ENCODE peak calls at places on chromosomes 6 and 20, in four cellular contexts. T is mesendoderm, O is IMR-90, P is H9. F is an unnamed sample.

GRCh38 chr20:20454850-20455627 is 87.1 kb downstream of the INSM1 start:
- DNase-seq in T (no peak), O (no peak), P (no peak), F (no peak)

GRCh38 chr20:59580208-59580980 is 23.9 kb upstream of the PHACTR3 start:
- DNase-seq in T (no peak), O (no peak), P (no peak), F (no peak)

GRCh38 chr6:107822154-107823046 is 1.7 kb downstream of the SCML4 start:
- DNase-seq in T (no peak), O (no peak), P (no peak), F (no peak)

GRCh38 chr20:50111120-50111828 is 1.7 kb downstream of the UBE2V1 start:
- DNase-seq in T (peak), O (peak), P (no peak), F (peak)

GRCh38 chr6:291148-291696 is 1.1 kb upstream of the DUSP22 start:
- DNase-seq in T (peak), O (no peak), P (no peak), F (peak)

GRCh38 chr6:169926617-169927417 is 175.4 kb downstream of the ERMARD start:
- DNase-seq in T (no peak), O (no peak), P (no peak), F (no peak)

GRCh38 chr6:49806145-49806544 is 19.1 kb upstream of the PGK2 start:
- DNase-seq in T (no peak), O (no peak), P (no peak), F (no peak)

GRCh38 chr6:4017847-4018193 is 61.1 kb downstream of the FAM217A start:
- DNase-seq in T (peak), O (peak), P (no peak), F (no peak)

GRCh38 chr6:157952751-157953479 is 28.7 kb upstream of the SYNJ2 start:
- DNase-seq in T (peak), O (peak), P (no peak), F (no peak)

GRCh38 chr6:80338201-80338836 is 231.8 kb downstream of the BCKDHB start:
- DNase-seq in T (peak), O (peak), P (peak), F (peak)

GRCh38 chr6:47263268-47263667 is 46.4 kb downstream of the TNFRSF21 start:
- DNase-seq in T (no peak), O (no peak), P (no peak), F (no peak)

GRCh38 chr20:1312308-1312707 is 16.6 kb downstream of the SDCBP2 start:
- DNase-seq in T (no peak), O (no peak), P (no peak), F (no peak)

GRCh38 chr6:43759157-43759925 is 10.7 kb upstream of the VEGFA start:
- DNase-seq in T (no peak), O (no peak), P (no peak), F (peak)
- H2AK5ac ChIP-seq in T (no peak), O (no peak), P (no peak), F (no peak)

GRCh38 chr20:62554214-62554897 is 78.6 kb upstream of the GATA5 start:
- DNase-seq in T (no peak), O (no peak), P (no peak), F (no peak)
- H2BK5ac ChIP-seq in T (no peak), O (no peak), P (no peak), F (no peak)

GRCh38 chr20:48541581-48542071 is 286.2 kb downstream of the PREX1 start:
- DNase-seq in T (no peak), O (no peak), P (no peak), F (no peak)
- H3K4ac ChIP-seq in T (no peak), O (no peak), P (no peak), F (no peak)

GRCh38 chr20:53713328-53714056 is 119.9 kb upstream of the ZNF217 start:
- DNase-seq in T (peak), O (no peak), P (peak), F (no peak)
- H2AK5ac ChIP-seq in T (no peak), O (no peak), P (no peak), F (no peak)

F was measured in trophoblast cell.